ENCODE peak calls at places on chromosomes 1 and 21, in six cellular contexts. One of them, this sample, is unnamed.

GRCh38 chr1:50774759-50775351 is 185.2 kb downstream of the FAF1 start:
- DNase-seq in stimulated activated CD8-positive, alpha-beta memory T cell treated with anti-CD3 and anti-CD28 coated beads, Interleukin-7, amount 100 ng/mL, for 1 hour: no peak
- DNase-seq in fibroblast of mammary gland: peak
- DNase-seq in thyroid gland: no peak
- DNase-seq in fibroblast of gingiva: peak
- DNase-seq in NCI-H1092: peak
- DNase-seq in this sample: peak

GRCh38 chr1:182739545-182739944 is 50.0 kb upstream of the NPL start:
- DNase-seq in stimulated activated CD8-positive, alpha-beta memory T cell treated with anti-CD3 and anti-CD28 coated beads, Interleukin-7, amount 100 ng/mL, for 1 hour: no peak
- DNase-seq in fibroblast of mammary gland: no peak
- DNase-seq in thyroid gland: no peak
- DNase-seq in fibroblast of gingiva: no peak
- DNase-seq in NCI-H1092: peak
- DNase-seq in this sample: no peak

GRCh38 chr21:36209626-36210171 is 53.1 kb downstream of the DOP1B start:
- DNase-seq in stimulated activated CD8-positive, alpha-beta memory T cell treated with anti-CD3 and anti-CD28 coated beads, Interleukin-7, amount 100 ng/mL, for 1 hour: peak
- DNase-seq in fibroblast of mammary gland: peak
- DNase-seq in thyroid gland: peak
- DNase-seq in fibroblast of gingiva: peak
- DNase-seq in NCI-H1092: peak
- DNase-seq in this sample: peak

GRCh38 chr1:117017648-117018047 is 16.1 kb downstream of the CD101 start:
- DNase-seq in stimulated activated CD8-positive, alpha-beta memory T cell treated with anti-CD3 and anti-CD28 coated beads, Interleukin-7, amount 100 ng/mL, for 1 hour: no peak
- DNase-seq in fibroblast of mammary gland: peak
- DNase-seq in thyroid gland: no peak
- DNase-seq in fibroblast of gingiva: no peak
- DNase-seq in NCI-H1092: no peak
- DNase-seq in this sample: no peak

GRCh38 chr1:1128454-1129139 is 12.7 kb upstream of the C1orf159 start:
- DNase-seq in stimulated activated CD8-positive, alpha-beta memory T cell treated with anti-CD3 and anti-CD28 coated beads, Interleukin-7, amount 100 ng/mL, for 1 hour: no peak
- DNase-seq in fibroblast of mammary gland: no peak
- DNase-seq in thyroid gland: no peak
- DNase-seq in fibroblast of gingiva: no peak
- DNase-seq in NCI-H1092: no peak
- DNase-seq in this sample: no peak

GRCh38 chr21:25385912-25386474 is 221.3 kb downstream of the MRPL39 start:
- DNase-seq in stimulated activated CD8-positive, alpha-beta memory T cell treated with anti-CD3 and anti-CD28 coated beads, Interleukin-7, amount 100 ng/mL, for 1 hour: no peak
- DNase-seq in fibroblast of mammary gland: peak
- DNase-seq in thyroid gland: peak
- DNase-seq in fibroblast of gingiva: peak
- DNase-seq in NCI-H1092: peak
- DNase-seq in this sample: peak

GRCh38 chr1:168709896-168710305 is 19.1 kb downstream of the DPT start:
- DNase-seq in stimulated activated CD8-positive, alpha-beta memory T cell treated with anti-CD3 and anti-CD28 coated beads, Interleukin-7, amount 100 ng/mL, for 1 hour: no peak
- DNase-seq in fibroblast of mammary gland: peak
- DNase-seq in thyroid gland: no peak
- DNase-seq in fibroblast of gingiva: peak
- DNase-seq in NCI-H1092: no peak
- DNase-seq in this sample: peak

GRCh38 chr1:27940297-27940696 is 5.5 kb downstream of the SMPDL3B start:
- DNase-seq in stimulated activated CD8-positive, alpha-beta memory T cell treated with anti-CD3 and anti-CD28 coated beads, Interleukin-7, amount 100 ng/mL, for 1 hour: peak
- DNase-seq in fibroblast of mammary gland: peak
- DNase-seq in thyroid gland: no peak
- DNase-seq in fibroblast of gingiva: no peak
- DNase-seq in NCI-H1092: peak
- DNase-seq in this sample: peak

GRCh38 chr21:44429894-44430293 is 25.4 kb upstream of the LRRC3 start:
- DNase-seq in stimulated activated CD8-positive, alpha-beta memory T cell treated with anti-CD3 and anti-CD28 coated beads, Interleukin-7, amount 100 ng/mL, for 1 hour: no peak
- DNase-seq in fibroblast of mammary gland: no peak
- DNase-seq in thyroid gland: no peak
- DNase-seq in fibroblast of gingiva: no peak
- DNase-seq in NCI-H1092: no peak
- DNase-seq in this sample: no peak

GRCh38 chr1:193211539-193211938 is 25.1 kb upstream of the B3GALT2 start:
- DNase-seq in stimulated activated CD8-positive, alpha-beta memory T cell treated with anti-CD3 and anti-CD28 coated beads, Interleukin-7, amount 100 ng/mL, for 1 hour: no peak
- DNase-seq in fibroblast of mammary gland: peak
- DNase-seq in thyroid gland: no peak
- DNase-seq in fibroblast of gingiva: peak
- DNase-seq in NCI-H1092: no peak
- DNase-seq in this sample: peak